ENCODE peak calls at places on chromosomes 11 and 22, in nine cellular contexts. G is CD8-positive, alpha-beta T cell; Q is endothelial cell of umbilical vein; U is Karpas-422; M is heart left ventricle; F is HepG2; H is K562; B is stomach; E is breast epithelium. R is an unnamed sample.

GRCh38 chr11:114358711-114359110 is 41.6 kb downstream of the C11orf71 start:
- DNase-seq in Q (peak; percentile 21), M (no peak), G (no peak), U (no peak), F (no peak), B (no peak), E (no peak), H (no peak), R (no peak)

GRCh38 chr22:45425531-45426265 is 12.2 kb downstream of the RIBC2 start:
- DNase-seq in G (no peak), Q (no peak), M (no peak), B (no peak), F (no peak), H (no peak), E (peak; percentile 46), U (no peak), R (no peak)

GRCh38 chr11:128936546-128937275 is 6.0 kb downstream of the TP53AIP1 start:
- DNase-seq in B (no peak), U (no peak), G (no peak), E (no peak), Q (no peak), M (no peak), H (no peak), F (peak; percentile 58), R (peak; percentile 30)

GRCh38 chr11:38160433-38160832 is 1562.4 kb upstream of the RAG2 start:
- DNase-seq in E (no peak), F (no peak), B (no peak), Q (no peak), U (no peak), M (no peak), G (no peak), H (no peak), R (no peak)

GRCh38 chr11:134207538-134208239 is 16.1 kb downstream of the NCAPD3 start:
- DNase-seq in F (peak; percentile 9), B (peak; percentile 57), U (peak; percentile 56), M (peak; percentile 18), Q (peak; percentile 10), G (peak; percentile 69), E (no peak), H (peak; percentile 55), R (peak; percentile 71)

GRCh38 chr11:125224391-125225015 is 60.0 kb downstream of the PKNOX2 start:
- DNase-seq in G (no peak), E (no peak), M (peak; percentile 38), F (peak; percentile 9), Q (peak; percentile 45), H (peak; percentile 8), U (no peak), B (peak; percentile 40), R (no peak)

GRCh38 chr22:23509571-23510302 is 70.4 kb downstream of the IGLL1 start:
- DNase-seq in M (no peak), U (no peak), Q (peak; percentile 7), F (no peak), H (no peak), B (no peak), E (no peak), G (no peak), R (peak; percentile 65)

GRCh38 chr11:32434387-32435151 is 770 bp downstream of the WT1 start:
- DNase-seq in G (no peak), B (no peak), E (no peak), H (peak; percentile 86), F (peak; percentile 5), M (peak; percentile 58), Q (no peak), U (no peak), R (peak; percentile 33)

DNA sequence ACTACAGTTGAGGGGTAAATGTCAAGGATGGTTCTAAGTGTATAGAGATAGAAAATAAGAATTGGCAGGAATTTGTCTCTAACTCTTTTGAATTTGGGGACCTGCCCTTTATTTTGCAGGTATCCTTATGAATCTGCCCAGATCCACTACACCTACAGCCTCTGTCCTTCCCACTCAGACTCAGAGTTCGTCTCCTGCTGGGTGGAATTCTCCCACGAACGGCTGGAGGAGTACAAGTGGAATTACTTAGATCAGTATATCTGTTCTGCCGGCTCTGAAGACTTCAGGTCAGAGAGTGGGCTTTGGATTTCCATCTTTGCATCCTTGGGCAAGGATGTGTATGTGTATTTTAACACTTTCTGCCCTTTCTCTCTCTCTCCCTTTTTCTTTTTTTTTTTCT is 89.7 kb downstream of the DEPDC5 start:
- DNase-seq in M (no peak), F (no peak), U (no peak), B (no peak), Q (no peak), E (no peak), H (no peak), G (no peak), R (no peak)
- H3K36me3 ChIP-seq in M (no peaks in the 10 kb centered on the region), F (peaks cover 12% of the 10 kb centered on the region), U (peaks cover 40% of the 10 kb centered on the region), B (peaks cover 100% of the 10 kb centered on the region), Q (no peaks in the 10 kb centered on the region), E (peaks cover 7% of the 10 kb centered on the region), H (peaks cover 59% of the 10 kb centered on the region), G (peaks cover 28% of the 10 kb centered on the region), R (peaks cover 10% of the 10 kb centered on the region)

GRCh38 chr11:70542406-70542805 is 144.1 kb downstream of the CTTN start:
- DNase-seq in F (no peak), Q (no peak), G (no peak), E (no peak), B (no peak), H (no peak), M (no peak), U (peak; percentile 23), R (no peak)

GRCh38 chr11:70544067-70544773 is 145.9 kb downstream of the CTTN start:
- DNase-seq in F (no peak), E (no peak), U (peak; percentile 25), G (no peak), Q (no peak), B (no peak), M (no peak), H (no peak), R (no peak)

GRCh38 chr11:70541699-70542098 is 143.4 kb downstream of the CTTN start:
- DNase-seq in G (no peak), U (no peak), M (no peak), E (no peak), Q (no peak), F (no peak), H (no peak), B (no peak), R (no peak)

GRCh38 chr11:70543611-70544010 is 145.3 kb downstream of the CTTN start:
- DNase-seq in F (no peak), E (no peak), G (no peak), Q (no peak), M (no peak), B (no peak), H (no peak), U (no peak), R (no peak)

GRCh38 chr11:70542811-70543210 is 144.5 kb downstream of the CTTN start:
- DNase-seq in E (no peak), M (no peak), Q (no peak), B (no peak), F (no peak), U (peak; percentile 27), H (no peak), G (no peak), R (no peak)
- H3K9me3 ChIP-seq in E (peaks cover 3% of the 10 kb centered on the region), M (no peaks in the 10 kb centered on the region), Q (no peaks in the 10 kb centered on the region), B (no peaks in the 10 kb centered on the region), F (no peaks in the 10 kb centered on the region), U (no peaks in the 10 kb centered on the region), H (no peaks in the 10 kb centered on the region), G (no peaks in the 10 kb centered on the region), R (no peaks in the 10 kb centered on the region)

GRCh38 chr11:73975479-73975757 is 7.2 kb downstream of the UCP2 start:
- DNase-seq in Q (no peak), M (no peak), H (no peak), E (peak; percentile 47), F (no peak), G (no peak), B (no peak), U (no peak), R (no peak)

GRCh38 chr11:73972187-73972586 is 10.5 kb downstream of the UCP2 start:
- DNase-seq in F (no peak), G (peak; percentile 41), Q (no peak), B (no peak), H (peak; percentile 21), U (peak; percentile 65), E (peak; percentile 3), M (no peak), R (no peak)

GRCh38 chr11:73972620-73973449 is 9.8 kb downstream of the UCP2 start:
- DNase-seq in Q (no peak), B (no peak), F (no peak), M (no peak), G (peak; percentile 27), E (peak; percentile 45), U (peak; percentile 62), H (peak; percentile 25), R (no peak)

GRCh38 chr11:73976451-73977151 is 6.0 kb downstream of the UCP2 start:
- DNase-seq in E (peak; percentile 47), U (no peak), M (no peak), Q (no peak), G (no peak), H (no peak), B (no peak), F (no peak), R (no peak)

GRCh38 chr11:73974611-73975478 is 7.8 kb downstream of the UCP2 start:
- DNase-seq in Q (no peak), M (no peak), E (peak; percentile 27), G (no peak), U (no peak), H (no peak), B (no peak), F (no peak), R (no peak)
- H3K4me1 ChIP-seq in Q (no peaks in the 10 kb centered on the region), M (no peaks in the 10 kb centered on the region), E (no peaks in the 10 kb centered on the region), G (peaks cover 97% of the 10 kb centered on the region), U (peaks cover 84% of the 10 kb centered on the region), H (peaks cover 21% of the 10 kb centered on the region), B (peaks cover 21% of the 10 kb centered on the region), F (peaks cover 6% of the 10 kb centered on the region), R (no peaks in the 10 kb centered on the region)

GRCh38 chr11:2884424-2884815 is 1.2 kb downstream of the CDKN1C start:
- DNase-seq in U (no peak), G (no peak), H (peak; percentile 37), F (no peak), B (peak; percentile 62), M (peak; percentile 72), Q (peak; percentile 46), E (no peak), R (no peak)

GRCh38 chr11:2885017-2885675 is 429 bp downstream of the CDKN1C start:
- DNase-seq in G (peak; percentile 31), F (no peak), B (peak; percentile 71), E (no peak), Q (peak; percentile 42), M (peak; percentile 70), H (peak; percentile 80), U (no peak), R (no peak)

GRCh38 chr11:2882681-2883110 is 2.9 kb downstream of the CDKN1C start:
- DNase-seq in Q (no peak), E (no peak), H (no peak), G (no peak), U (no peak), F (no peak), B (no peak), M (no peak), R (no peak)

GRCh38 chr11:2885676-2886081 is at the start of gene CDKN1C:
- DNase-seq in F (no peak), B (peak; percentile 92), E (peak; percentile 86), H (peak; percentile 93), U (no peak), M (peak; percentile 89), G (peak; percentile 84), Q (peak; percentile 88), R (peak; percentile 71)

DNA sequence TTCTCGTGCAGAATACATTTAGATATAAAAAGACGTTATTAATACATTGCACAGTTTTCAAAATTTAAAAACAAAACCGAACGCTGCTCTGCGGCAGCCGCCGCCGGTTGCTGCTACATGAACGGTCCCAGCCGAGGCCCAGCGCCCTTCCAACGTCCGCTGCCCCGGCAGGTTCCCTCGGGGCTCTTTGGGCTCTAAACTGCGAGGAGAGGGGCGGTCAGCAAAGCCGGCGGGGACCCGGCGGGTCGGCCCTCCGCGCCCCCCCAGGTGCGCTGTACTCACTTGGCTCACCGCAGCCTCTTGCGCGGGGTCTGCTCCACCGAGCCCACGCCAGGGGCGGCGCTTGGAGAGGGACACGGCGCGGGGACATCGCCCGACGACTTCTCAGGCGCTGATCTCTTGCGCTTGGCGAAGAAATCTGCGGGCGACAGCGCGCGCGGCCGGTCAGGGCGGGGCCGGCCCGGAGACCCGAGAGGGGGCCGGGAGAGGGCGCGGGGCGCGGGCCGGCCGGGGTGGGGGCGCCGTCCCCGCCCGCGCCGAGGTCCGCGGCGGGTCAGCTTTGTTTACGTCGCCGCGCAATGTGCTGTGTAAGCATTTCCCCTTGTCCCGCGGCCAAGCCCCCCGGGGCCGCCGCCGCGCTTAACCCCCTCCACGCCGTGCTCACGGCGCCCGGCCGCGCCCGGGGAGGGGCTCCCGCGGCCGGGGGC is 1.7 kb downstream of the CDKN1C start:
- DNase-seq in G (no peak), F (no peak), E (no peak), B (no peak), Q (peak; percentile 21), U (no peak), H (peak; percentile 44), M (peak; percentile 60), R (no peak)
- H3K36me3 ChIP-seq in G (no peaks in the 10 kb centered on the region), F (no peaks in the 10 kb centered on the region), E (no peaks in the 10 kb centered on the region), B (no peaks in the 10 kb centered on the region), Q (no peaks in the 10 kb centered on the region), U (no peaks in the 10 kb centered on the region), H (no peaks in the 10 kb centered on the region), M (no peaks in the 10 kb centered on the region), R (no peaks in the 10 kb centered on the region)

R was measured in BE2C.